ENCODE peak calls at places on chromosome 20, in four cellular contexts. C, E, M and X are unnamed samples.

GRCh38 chr20:61978491-61978890 is 87.2 kb downstream of the TAF4 start:
- DNase-seq in C (no peak), E (no peak), M (no peak), X (no peak)

GRCh38 chr20:20386192-20386591 is 18.3 kb downstream of the INSM1 start:
- DNase-seq in C (no peak), E (no peak), M (no peak), X (no peak)

GRCh38 chr20:20466341-20466879 is 98.5 kb downstream of the INSM1 start:
- DNase-seq in C (no peak), E (no peak), M (peak; percentile 92), X (no peak)

GRCh38 chr20:56897318-56897962 is 268.3 kb downstream of the TFAP2C start:
- DNase-seq in C (no peak), E (no peak), M (no peak), X (peak; percentile 67)

GRCh38 chr20:48142258-48142657 is 357.0 kb upstream of the SULF2 start:
- DNase-seq in C (no peak), E (no peak), M (no peak), X (no peak)

GRCh38 chr20:37986873-37987601 is 46.2 kb downstream of the TTI1 start:
- DNase-seq in C (peak; percentile 80), E (no peak), M (no peak), X (no peak)

GRCh38 chr20:3213226-3213625 is 3.9 kb downstream of the ITPA start:
- DNase-seq in C (no peak), E (no peak), M (no peak), X (no peak)

GRCh38 chr20:61976650-61977332 is 88.9 kb downstream of the TAF4 start:
- DNase-seq in C (no peak), E (no peak), M (no peak), X (no peak)

GRCh38 chr20:61670274-61670673 is 395.4 kb downstream of the TAF4 start:
- DNase-seq in C (no peak), E (no peak), M (no peak), X (no peak)

GRCh38 chr20:2619961-2620595 is 32.4 kb upstream of the NOP56 start:
- DNase-seq in C (peak; percentile 21), E (no peak), M (no peak), X (no peak)

GRCh38 chr20:43458422-43458924 is 777 bp downstream of the SRSF6 start:
- DNase-seq in C (no peak), E (no peak), M (no peak), X (no peak)

GRCh38 chr20:57083072-57083471 is 183.4 kb downstream of the BMP7 start:
- DNase-seq in C (no peak), E (no peak), M (no peak), X (no peak)

GRCh38 chr20:17661121-17661744 is 20.8 kb downstream of the RRBP1 start:
- DNase-seq in C (peak; percentile 83), E (no peak), M (no peak), X (no peak)

GRCh38 chr20:10686356-10687169 is 12.8 kb upstream of the JAG1 start:
- DNase-seq in C (no peak), E (no peak), M (no peak), X (no peak)

GRCh38 chr20:58099956-58100730 is 128.3 kb downstream of the ANKRD60 start:
- DNase-seq in C (no peak), E (no peak), M (no peak), X (no peak)

GRCh38 chr20:9411833-9412232 is 102.6 kb upstream of the LAMP5 start:
- DNase-seq in C (no peak), E (no peak), M (no peak), X (no peak)

GRCh38 chr20:15643713-15644112 is 929.5 kb downstream of the KIF16B start:
- DNase-seq in C (peak; percentile 16), E (no peak), M (no peak), X (no peak)

GRCh38 chr20:22615425-22615824 is 31.1 kb upstream of the FOXA2 start:
- DNase-seq in C (no peak), E (no peak), M (no peak), X (no peak)

GRCh38 chr20:3248993-3249347 is 10.0 kb upstream of the SLC4A11 start:
- DNase-seq in C (no peak), E (no peak), M (no peak), X (no peak)

GRCh38 chr20:47319517-47320252 is 36.8 kb downstream of the ZMYND8 start:
- DNase-seq in C (no peak), E (peak; percentile 93), M (no peak), X (peak; percentile 96)

GRCh38 chr20:4320284-4320683 is 304.9 kb upstream of the RNF24 start:
- DNase-seq in C (no peak), E (no peak), M (no peak), X (no peak)

GRCh38 chr20:24855848-24856247 is 93.2 kb upstream of the CST7 start:
- DNase-seq in C (no peak), E (no peak), M (no peak), X (no peak)

GRCh38 chr20:4369798-4370124 is 351.9 kb upstream of the PRND start:
- DNase-seq in C (no peak), E (no peak), M (peak; percentile 27), X (no peak)

GRCh38 chr20:21702553-21703467 is 2.7 kb upstream of the PAX1 start:
- DNase-seq in C (peak; percentile 39), E (no peak), M (no peak), X (peak; percentile 50)

GRCh38 chr20:8005033-8005432 is 14.5 kb downstream of the TMX4 start:
- DNase-seq in C (no peak), E (no peak), M (no peak), X (no peak)

GRCh38 chr20:2122921-2123320 is 21.3 kb downstream of the STK35 start:
- DNase-seq in C (no peak), E (no peak), M (no peak), X (no peak)

GRCh38 chr20:35307666-35308653 is 15.7 kb upstream of the FAM83C start:
- DNase-seq in C (no peak), E (no peak), M (no peak), X (no peak)

GRCh38 chr20:17749979-17750721 is 50.4 kb downstream of the BANF2 start:
- DNase-seq in C (peak; percentile 52), E (no peak), M (no peak), X (no peak)

GRCh38 chr20:36672991-36673390 is 27.0 kb upstream of the SLA2 start:
- DNase-seq in C (no peak), E (no peak), M (no peak), X (no peak)

GRCh38 chr20:12965880-12966270 is 42.9 kb upstream of the SPTLC3 start:
- DNase-seq in C (no peak), E (no peak), M (no peak), X (no peak)

DNA sequence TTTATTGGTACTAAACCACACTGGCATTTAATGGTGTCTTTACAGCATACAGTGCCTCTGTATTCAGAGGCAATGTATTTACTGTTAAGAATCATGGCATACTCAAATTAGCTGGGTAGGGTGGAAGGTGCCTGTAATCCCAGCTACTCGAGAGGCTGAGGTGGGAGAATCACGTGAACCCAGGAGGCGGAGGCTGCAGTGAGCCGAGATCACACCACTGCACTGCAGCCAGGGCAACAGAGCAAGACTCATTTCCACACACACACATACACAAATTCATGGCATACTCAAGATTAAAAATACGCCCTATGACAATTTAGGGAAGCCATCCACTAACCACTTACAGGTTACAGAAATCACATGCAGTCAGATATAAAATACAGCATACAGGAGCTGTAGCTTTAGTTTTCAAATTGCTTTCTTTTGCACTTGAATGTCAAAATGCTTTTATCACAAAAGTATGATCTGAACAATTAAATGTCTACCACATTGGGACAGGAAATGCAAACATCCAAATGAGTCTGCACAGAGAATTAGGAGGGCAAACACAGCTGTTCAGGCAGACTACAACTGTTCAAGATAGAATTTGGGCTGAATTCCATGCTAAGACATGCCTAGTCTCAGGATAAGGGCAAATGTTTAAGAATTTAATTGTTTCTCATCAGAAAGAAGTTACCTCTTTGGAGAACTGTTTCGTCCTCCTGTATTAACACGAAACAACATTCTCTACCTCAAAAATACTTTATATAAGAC is 36.4 kb downstream of the CSNK2A1 start:
- DNase-seq in C (no peak), E (no peak), M (no peak), X (no peak)
- H3K4me3 ChIP-seq in C (no peak overlapping the region), E (no peak overlapping the region), M (no peak overlapping the region), X (no peak overlapping the region)

GRCh38 chr20:59743767-59744485 is 139.6 kb downstream of the PHACTR3 start:
- DNase-seq in C (no peak), E (no peak), M (no peak), X (no peak)
- H3K4me1 ChIP-seq in C (no peaks in the 10 kb centered on the region), E (no peaks in the 10 kb centered on the region), M (no peaks in the 10 kb centered on the region), X (peaks cover 6% of the 10 kb centered on the region)

GRCh38 chr20:49811825-49812462 is 684 bp upstream of the SLC9A8 start:
- DNase-seq in C (no peak), E (no peak), M (no peak), X (no peak)
- TF ChIP-seq SUZ12 in C (no peak), E (no peak), M (no peak), X (no peak)

GRCh38 chr20:32749914-32750637 is 6.8 kb upstream of the COMMD7 start:
- DNase-seq in C (no peak), E (peak; percentile 79), M (no peak), X (peak; percentile 89)
- H3K4me3 ChIP-seq in C (no peak overlapping the region), E (no peak overlapping the region), M (no peak overlapping the region), X (no peak overlapping the region)

DNA sequence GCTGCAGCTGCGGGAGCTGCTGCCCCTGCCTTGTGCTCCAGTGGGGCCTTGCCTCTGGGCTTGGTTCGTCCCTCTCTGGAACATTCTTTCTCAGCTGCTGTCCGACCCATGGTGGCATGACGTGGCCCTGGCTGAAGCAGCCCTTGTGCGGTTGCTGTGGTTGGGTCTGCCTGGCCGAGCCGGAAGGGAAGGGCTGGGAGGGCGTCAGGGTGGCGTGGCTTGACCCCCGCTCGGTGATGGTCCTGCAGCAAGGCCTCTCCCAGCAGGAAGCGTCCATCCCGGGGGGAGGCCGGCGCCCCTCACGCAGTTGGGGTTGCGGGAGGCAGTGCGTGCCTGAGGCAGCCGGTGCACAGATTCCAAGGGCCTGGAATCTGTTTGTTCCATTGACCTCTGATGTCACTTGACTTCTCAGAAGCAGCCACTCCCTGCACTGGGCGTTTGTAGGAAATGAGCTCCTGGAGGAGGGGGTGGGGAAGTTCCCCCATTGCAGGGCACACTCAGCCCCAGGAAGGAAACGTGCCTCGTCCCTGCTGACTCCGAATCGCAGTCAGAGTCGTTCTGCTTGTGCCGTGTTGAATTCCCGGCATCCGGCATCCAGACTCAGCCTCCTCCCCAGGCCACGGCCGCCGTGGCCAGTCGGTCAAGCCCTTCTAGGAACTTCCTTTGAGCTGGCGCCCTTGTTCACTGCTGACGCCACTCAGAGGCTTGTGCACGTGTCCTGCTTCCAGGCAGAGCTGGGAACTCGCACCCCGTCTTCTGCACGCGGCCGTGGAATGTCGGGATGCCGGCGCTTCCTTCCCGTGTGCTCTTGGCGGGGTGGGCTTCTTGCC is 9.7 kb upstream of the TNFRSF6B start:
- DNase-seq in C (no peak), E (no peak), M (no peak), X (no peak)
- H3K4me1 ChIP-seq in C (peaks cover 10% of the 10 kb centered on the region), E (no peaks in the 10 kb centered on the region), M (no peaks in the 10 kb centered on the region), X (peaks cover 42% of the 10 kb centered on the region)

DNA sequence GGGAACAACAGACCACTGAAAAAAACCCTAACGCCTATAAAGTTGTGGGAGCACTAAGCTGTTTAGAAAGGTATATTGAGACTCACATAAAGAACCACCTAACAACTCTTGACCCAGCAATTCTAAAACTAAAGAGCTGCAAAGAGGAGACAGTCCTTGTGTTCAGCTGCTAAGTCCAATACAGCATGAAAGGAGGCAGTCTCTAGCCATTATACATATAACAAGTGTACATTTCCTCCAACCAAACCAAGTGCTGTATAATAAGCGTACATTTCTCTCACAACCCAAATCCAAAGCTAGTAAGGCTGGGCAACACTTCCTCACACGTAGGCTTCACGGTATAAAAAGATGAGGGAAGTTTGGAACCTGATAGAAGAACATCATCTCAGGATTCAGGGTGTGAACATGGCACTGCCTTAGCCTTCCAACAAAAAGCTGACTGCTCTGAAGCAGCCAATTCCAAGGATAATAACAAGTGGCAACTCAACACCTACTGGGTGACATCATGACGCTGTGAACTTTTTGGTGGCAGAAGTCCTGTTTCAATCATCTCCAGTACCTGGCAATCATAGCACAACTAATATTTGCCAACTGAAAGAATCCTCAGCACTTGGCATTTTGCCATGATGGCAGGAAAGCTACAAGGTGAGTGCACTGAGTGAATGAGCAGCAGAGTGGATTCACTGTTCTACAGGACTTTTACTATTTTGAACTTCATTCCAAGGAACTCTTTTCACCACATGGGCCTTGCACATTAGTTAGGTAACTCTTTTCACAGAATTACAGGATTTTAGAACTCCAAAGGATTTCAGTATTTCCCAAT is 16.6 kb downstream of the TBC1D20 start:
- DNase-seq in C (peak; percentile 38), E (no peak), M (no peak), X (no peak)
- TF ChIP-seq SUZ12 in C (no peak), E (no peak), M (no peak), X (no peak)